ENCODE peak calls at places on chromosomes 3 and 15, in four cellular contexts. O, V, W and G are unnamed samples.

GRCh38 chr3:101629219-101629618 is 47.7 kb downstream of the ZBTB11 start:
- DNase-seq in W (no peak), O (no peak), V (no peak), G (no peak)

GRCh38 chr3:20546636-20547035 is 360.6 kb upstream of the SGO1 start:
- DNase-seq in O (no peak), W (no peak), V (no peak), G (no peak)

GRCh38 chr15:56356616-56357015 is 8.6 kb upstream of the TEX9 start:
- DNase-seq in W (no peak), V (no peak), O (no peak), G (no peak)

GRCh38 chr3:108493862-108494261 is 16.5 kb downstream of the MYH15 start:
- DNase-seq in V (no peak), O (no peak), W (no peak), G (no peak)

GRCh38 chr3:148991219-148992026 is at the start of gene GYG1:
- DNase-seq in O (peak), V (no peak), W (peak), G (peak)

GRCh38 chr3:40310690-40311089 is 1.2 kb downstream of the EIF1B start:
- DNase-seq in V (no peak), W (no peak), O (no peak), G (no peak)

GRCh38 chr3:101179637-101180036 is 140.7 kb downstream of the IMPG2 start:
- DNase-seq in O (no peak), V (no peak), W (no peak), G (no peak)

GRCh38 chr15:75436861-75437260 is 14.6 kb downstream of the SIN3A start:
- DNase-seq in W (no peak), V (no peak), O (no peak), G (no peak)

GRCh38 chr15:29139540-29140459 is 129.8 kb downstream of the NSMCE3 start:
- DNase-seq in V (no peak), O (peak), W (no peak), G (peak)

GRCh38 chr3:174859109-174859735 is at the start of gene NAALADL2:
- DNase-seq in V (no peak), O (no peak), W (no peak), G (no peak)

GRCh38 chr15:80613762-80614365 is 81.2 kb upstream of the ABHD17C start:
- DNase-seq in W (no peak), O (no peak), V (no peak), G (peak)

GRCh38 chr3:15497984-15498383 is 23.5 kb downstream of the COLQ start:
- DNase-seq in W (no peak), V (no peak), O (no peak), G (no peak)

GRCh38 chr15:101256756-101257155 is 4.9 kb upstream of the CHSY1 start:
- DNase-seq in W (no peak), O (no peak), V (no peak), G (no peak)

GRCh38 chr3:46132565-46132964 is 75.5 kb downstream of the CCR1 start:
- DNase-seq in V (no peak), O (no peak), W (no peak), G (no peak)

GRCh38 chr3:134255399-134255798 is 4.7 kb upstream of the RYK start:
- DNase-seq in O (no peak), W (no peak), V (no peak), G (no peak)

GRCh38 chr3:47722859-47723258 is 58.8 kb downstream of the SMARCC1 start:
- DNase-seq in O (peak), W (no peak), V (no peak), G (no peak)

GRCh38 chr3:116947809-116948208 is 238.2 kb downstream of the TUSC7 start:
- DNase-seq in O (no peak), W (no peak), V (no peak), G (no peak)

GRCh38 chr3:32815812-32816438 is 1.9 kb upstream of the TRIM71 start:
- DNase-seq in W (no peak), V (no peak), O (no peak), G (no peak)

GRCh38 chr3:171236586-171237120 is 210.1 kb upstream of the SLC2A2 start:
- DNase-seq in W (no peak), V (no peak), O (no peak), G (no peak)

GRCh38 chr15:63291507-63291906 is 14.1 kb downstream of the APH1B start:
- DNase-seq in V (no peak), W (no peak), O (peak), G (no peak)

GRCh38 chr3:79767953-79768282 is at the start of gene ROBO1:
- DNase-seq in O (no peak), W (no peak), V (no peak), G (peak)

GRCh38 chr15:62758126-62758951 is 284.2 kb upstream of the TPM1 start:
- DNase-seq in W (peak), O (no peak), V (no peak), G (no peak)

GRCh38 chr3:73729969-73730440 is 105.3 kb upstream of the PDZRN3 start:
- DNase-seq in V (no peak), W (no peak), O (no peak), G (no peak)

GRCh38 chr3:50015918-50016317 is 72.8 kb upstream of the RBM5 start:
- DNase-seq in O (no peak), V (no peak), W (no peak), G (no peak)

GRCh38 chr15:101445562-101446526 is 43.7 kb downstream of the PCSK6 start:
- DNase-seq in W (peak), V (no peak), O (peak), G (no peak)

GRCh38 chr15:99446565-99447496 is 119.0 kb upstream of the MEF2A start:
- DNase-seq in W (no peak), O (no peak), V (no peak), G (no peak)

GRCh38 chr3:193815246-193816027 is 222.4 kb downstream of the OPA1 start:
- DNase-seq in O (no peak), W (no peak), V (no peak), G (no peak)

GRCh38 chr3:193816028-193816395 is 223.0 kb downstream of the OPA1 start:
- DNase-seq in O (no peak), V (no peak), W (no peak), G (no peak)

GRCh38 chr3:193819117-193819978 is 226.3 kb downstream of the OPA1 start:
- DNase-seq in O (no peak), V (no peak), W (no peak), G (no peak)

GRCh38 chr3:193814166-193814565 is 221.2 kb downstream of the OPA1 start:
- DNase-seq in W (no peak), O (no peak), V (no peak), G (no peak)

GRCh38 chr3:193816656-193817311 is 223.8 kb downstream of the OPA1 start:
- DNase-seq in O (peak), W (no peak), V (no peak), G (peak)
- TF ChIP-seq SP1 in O (no peak), W (no peak), V (no peak), G (no peak)

DNA sequence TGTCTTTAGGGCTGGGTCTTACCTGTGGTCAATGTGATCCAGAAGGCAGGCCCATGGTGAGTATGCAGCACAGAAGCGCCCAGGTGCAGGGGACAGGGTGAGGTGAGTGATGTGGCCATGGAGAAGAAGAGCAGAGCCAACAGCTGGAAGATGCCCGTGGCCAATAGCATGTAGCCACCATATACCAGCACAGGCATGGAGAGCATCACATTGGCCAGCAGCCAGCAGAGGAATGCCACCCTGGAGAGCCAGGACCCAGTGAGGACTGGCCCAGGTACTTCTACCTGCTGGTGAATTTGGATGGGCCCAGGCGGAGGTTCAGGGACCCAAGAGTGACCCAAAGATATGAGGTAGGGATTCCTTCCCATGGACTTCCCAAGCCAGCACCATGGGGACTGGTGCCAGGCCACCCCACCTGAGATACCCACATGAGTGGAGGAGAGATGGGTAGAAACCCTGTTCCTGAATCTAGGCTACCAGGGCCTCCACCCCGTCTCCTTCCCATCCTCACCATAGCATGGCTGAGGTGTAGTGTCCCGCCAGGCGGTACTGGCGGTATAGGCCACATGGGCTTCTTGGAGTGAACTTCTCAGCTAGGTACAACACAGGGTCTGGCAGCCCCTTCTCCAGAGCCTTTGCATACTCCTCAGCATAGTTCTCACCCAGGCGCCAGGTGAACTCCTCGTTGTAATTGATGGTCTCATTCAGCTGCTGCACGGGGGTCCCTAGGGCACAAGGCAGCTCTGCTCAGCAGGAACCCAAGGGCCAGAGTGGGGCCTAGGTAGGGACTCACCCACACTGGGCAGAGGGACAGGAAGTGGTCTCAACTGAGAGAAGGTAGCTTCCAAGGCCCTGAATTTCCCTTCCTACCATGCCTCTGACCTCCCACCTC is 6.2 kb downstream of the DUOXA2 start:
- DNase-seq in O (no peak), V (no peak), W (no peak), G (no peak)
- TF ChIP-seq TARDBP in O (no peak), V (no peak), W (no peak), G (no peak)

GRCh38 chr3:145767909-145768308 is 393.1 kb downstream of the PLOD2 start:
- DNase-seq in O (no peak), W (no peak), V (no peak), G (no peak)
- TF ChIP-seq FOXM1 in O (no peak), W (no peak), V (no peak), G (no peak)

GRCh38 chr3:113103588-113103987 is 107.8 kb upstream of the BOC start:
- DNase-seq in V (no peak), W (peak), O (no peak), G (no peak)
- TF ChIP-seq SP1 in V (no peak), W (no peak), O (no peak), G (no peak)

GRCh38 chr15:60539017-60539416 is 60.1 kb upstream of the ICE2 start:
- DNase-seq in V (no peak), O (no peak), W (no peak), G (no peak)
- TF ChIP-seq TARDBP in V (no peak), O (no peak), W (no peak), G (no peak)

DNA sequence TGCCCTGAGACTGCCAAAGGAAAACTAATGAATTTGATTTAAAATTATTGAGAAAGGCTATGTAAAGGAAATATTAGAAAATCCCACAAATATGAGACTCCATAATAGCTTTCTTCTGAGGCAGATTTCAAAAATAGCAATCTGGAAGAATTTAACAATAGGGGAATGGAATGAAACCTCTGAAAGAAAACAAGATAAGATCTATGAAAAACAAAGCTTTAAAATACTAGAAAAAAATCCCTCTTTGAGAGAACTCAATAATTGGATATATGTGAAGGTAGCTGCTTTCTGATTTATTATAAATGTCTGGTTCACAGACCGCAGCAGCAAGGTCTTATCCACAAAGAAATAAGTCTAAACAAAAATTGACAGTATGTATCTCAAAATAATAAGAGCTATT is 319.5 kb upstream of the THBS1 start:
- DNase-seq in O (no peak), V (no peak), W (no peak), G (no peak)
- TF ChIP-seq FOXM1 in O (no peak), V (no peak), W (no peak), G (no peak)

GRCh38 chr3:26721047-26721446 is 98.5 kb downstream of the LRRC3B start:
- DNase-seq in W (no peak), V (no peak), O (no peak), G (no peak)
- TF ChIP-seq SP1 in W (no peak), V (no peak), O (no peak), G (no peak)

DNA sequence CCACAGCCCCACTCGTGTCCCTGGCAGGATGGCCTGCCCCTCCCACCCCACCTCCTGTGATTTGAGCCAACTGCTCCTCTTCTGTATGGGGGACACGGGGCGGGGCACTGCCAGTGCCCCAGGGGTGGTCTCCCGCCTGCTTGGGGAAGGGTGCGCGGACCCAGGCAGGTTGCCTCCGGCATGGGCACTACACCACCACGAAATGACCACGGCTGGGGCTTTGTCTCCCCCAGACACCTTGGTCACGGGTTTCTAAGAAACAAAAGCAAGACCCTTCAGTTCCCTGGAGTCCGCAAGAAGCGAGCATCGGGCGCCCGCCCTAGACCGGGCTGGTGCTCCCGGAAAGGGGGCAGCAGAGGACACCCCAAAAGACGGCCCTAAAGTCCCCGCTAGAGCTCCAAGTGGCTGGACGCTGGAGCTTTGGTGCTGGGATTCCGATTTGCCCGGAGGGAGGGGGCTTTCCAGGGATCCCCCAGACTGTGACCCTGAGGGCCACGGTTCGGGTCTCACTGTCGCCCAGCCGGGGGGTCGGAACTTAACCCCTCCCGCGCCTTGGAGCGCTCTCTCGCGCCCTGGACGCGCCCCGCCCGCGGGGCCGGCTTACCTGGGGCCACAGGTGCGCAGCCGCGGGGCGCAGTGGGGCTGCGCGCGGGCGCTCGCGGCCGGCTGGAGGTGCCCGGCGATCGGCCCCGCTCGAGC is 219.5 kb upstream of the PRICKLE2 start:
- DNase-seq in V (no peak), O (no peak), W (no peak), G (no peak)
- TF ChIP-seq TARDBP in V (no peak), O (no peak), W (no peak), G (no peak)